ENCODE peak calls at places on chromosomes 16 and 17, in eight cellular contexts. V, X, F, T, Y, M, G and Q are unnamed samples.

GRCh38 chr17:3927628-3928010 is 11.4 kb upstream of the P2RX1 start:
- DNase-seq in V (no peak), X (no peak), F (no peak), T (no peak), Y (no peak), M (no peak), G (no peak), Q (no peak)

GRCh38 chr17:58703137-58703846 is 10.9 kb downstream of the RAD51C start:
- DNase-seq in V (no peak), X (peak; percentile 59), F (no peak), T (no peak), Y (no peak), M (no peak), G (no peak), Q (no peak)

GRCh38 chr17:27649929-27650328 is 18.9 kb downstream of the LGALS9 start:
- DNase-seq in V (no peak), X (no peak), F (no peak), T (no peak), Y (peak; percentile 30), M (no peak), G (peak; percentile 9), Q (no peak)

GRCh38 chr17:47280072-47280811 is 26.6 kb downstream of the ITGB3 start:
- DNase-seq in V (no peak), X (peak; percentile 50), F (no peak), T (no peak), Y (no peak), M (no peak), G (peak; percentile 94), Q (no peak)

GRCh38 chr17:67245694-67246397 is 850 bp upstream of the HELZ start:
- DNase-seq in V (peak; percentile 62), X (peak; percentile 35), F (peak; percentile 67), T (no peak), Y (peak; percentile 4), M (peak; percentile 94), G (peak; percentile 34), Q (peak; percentile 44)

GRCh38 chr17:42669705-42670198 is 7.0 kb downstream of the PLEKHH3 start:
- DNase-seq in V (no peak), X (no peak), F (no peak), T (no peak), Y (no peak), M (peak; percentile 62), G (no peak), Q (no peak)

GRCh38 chr16:888901-889570 is 81.7 kb downstream of the LMF1 start:
- DNase-seq in V (no peak), X (no peak), F (peak; percentile 23), T (no peak), Y (no peak), M (no peak), G (no peak), Q (no peak)

GRCh38 chr17:76442341-76443338 is 10.3 kb downstream of the UBE2O start:
- DNase-seq in V (no peak), X (no peak), F (no peak), T (no peak), Y (no peak), M (no peak), G (no peak), Q (no peak)

GRCh38 chr16:80931985-80932720 is 74.5 kb downstream of the CMC2 start:
- DNase-seq in V (peak; percentile 41), X (peak; percentile 72), F (peak; percentile 49), T (no peak), Y (peak; percentile 74), M (peak; percentile 74), G (peak; percentile 61), Q (peak; percentile 50)

GRCh38 chr16:57677622-57678369 is 9.7 kb downstream of the ADGRG3 start:
- DNase-seq in V (no peak), X (no peak), F (no peak), T (no peak), Y (peak; percentile 87), M (no peak), G (no peak), Q (peak; percentile 86)

GRCh38 chr17:62807812-62808575 is at the start of gene MARCHF10:
- DNase-seq in V (peak; percentile 16), X (no peak), F (no peak), T (no peak), Y (no peak), M (peak; percentile 75), G (peak; percentile 67), Q (peak; percentile 53)

GRCh38 chr17:35973333-35974260 is 7.7 kb downstream of the CCL16 start:
- DNase-seq in V (no peak), X (peak; percentile 36), F (no peak), T (no peak), Y (no peak), M (no peak), G (no peak), Q (peak; percentile 42)

GRCh38 chr17:28746611-28747045 is 2.8 kb downstream of the TRAF4 start:
- DNase-seq in V (peak; percentile 88), X (no peak), F (no peak), T (no peak), Y (no peak), M (peak; percentile 63), G (peak; percentile 88), Q (peak; percentile 92)

GRCh38 chr16:23670137-23670776 is 8.4 kb upstream of the PLK1 start:
- DNase-seq in V (no peak), X (peak; percentile 93), F (no peak), T (no peak), Y (no peak), M (no peak), G (no peak), Q (no peak)

GRCh38 chr16:69057400-69058378 is 47.8 kb upstream of the HAS3 start:
- DNase-seq in V (no peak), X (peak; percentile 94), F (no peak), T (peak; percentile 64), Y (peak; percentile 50), M (no peak), G (no peak), Q (peak; percentile 31)

GRCh38 chr17:50111687-50112655 is 16.8 kb downstream of the PDK2 start:
- DNase-seq in V (no peak), X (no peak), F (no peak), T (no peak), Y (no peak), M (no peak), G (peak; percentile 30), Q (peak; percentile 58)

GRCh38 chr16:30511509-30511908 is 14.9 kb downstream of the ZNF768 start:
- DNase-seq in V (no peak), X (no peak), F (no peak), T (no peak), Y (no peak), M (no peak), G (no peak), Q (no peak)

GRCh38 chr17:61597606-61598005 is 6.6 kb upstream of the NACA2 start:
- DNase-seq in V (no peak), X (no peak), F (no peak), T (no peak), Y (no peak), M (no peak), G (no peak), Q (no peak)

DNA sequence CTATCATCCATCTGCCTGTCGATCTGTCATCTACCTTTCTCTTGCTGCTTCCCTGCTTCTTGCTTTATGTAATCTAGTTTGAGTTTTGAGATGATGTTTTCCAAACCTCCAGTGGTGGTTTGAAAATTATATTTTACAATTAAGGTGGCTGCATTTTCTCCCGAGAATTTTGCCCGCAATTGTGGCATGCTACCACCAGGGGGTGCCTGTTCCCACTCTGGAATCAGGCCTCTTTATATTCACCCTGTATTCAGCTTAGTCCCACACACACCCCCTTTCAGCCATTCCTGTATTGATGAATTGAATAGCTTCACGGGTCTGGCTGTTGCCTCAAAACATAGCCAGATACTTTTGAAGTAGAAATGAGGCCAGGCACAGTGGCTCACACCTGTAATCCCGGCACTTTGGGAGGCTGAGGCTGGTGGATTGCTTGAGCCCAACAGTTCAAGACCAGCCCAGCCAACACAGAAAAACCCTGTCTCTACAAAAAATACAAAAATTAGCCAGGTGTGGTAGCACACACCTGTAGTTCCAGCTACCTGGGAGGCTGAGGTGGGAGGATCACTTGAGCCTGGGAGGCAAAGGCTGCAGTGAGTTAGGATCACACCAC is 3.2 kb downstream of the PRSS22 start:
- DNase-seq in V (no peak), X (no peak), F (no peak), T (no peak), Y (no peak), M (peak; percentile 71), G (no peak), Q (no peak)
- H3K27me3 ChIP-seq in V (peaks cover 68% of the 10 kb centered on the region), X (no peaks in the 10 kb centered on the region), F (no peaks in the 10 kb centered on the region), T (no peaks in the 10 kb centered on the region), Y (no peaks in the 10 kb centered on the region), M (peaks cover 16% of the 10 kb centered on the region), G (no peaks in the 10 kb centered on the region), Q (no peaks in the 10 kb centered on the region)

DNA sequence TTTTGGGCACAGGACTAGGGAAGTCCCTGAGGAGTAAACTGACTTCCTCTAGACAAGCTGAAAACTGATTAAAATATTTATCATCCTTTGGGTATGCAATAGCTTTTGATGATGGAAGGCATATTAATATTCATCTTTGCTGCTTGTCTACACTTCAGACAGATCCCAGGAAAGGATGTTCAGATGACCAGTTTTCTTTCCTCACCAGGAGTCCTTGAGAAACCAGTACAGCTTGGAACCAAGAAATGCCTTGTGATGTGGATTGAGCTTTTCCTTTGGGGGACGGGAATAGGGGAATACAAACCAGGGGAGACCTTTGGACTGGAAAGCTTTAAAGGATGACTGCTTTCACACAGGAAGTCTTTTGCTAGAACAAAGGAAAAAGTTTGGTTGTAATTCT is 195.5 kb downstream of the FTO start:
- DNase-seq in V (no peak), X (peak; percentile 7), F (no peak), T (no peak), Y (no peak), M (no peak), G (no peak), Q (no peak)
- H3K36me3 ChIP-seq in V (no peaks in the 10 kb centered on the region), X (no peaks in the 10 kb centered on the region), F (no peaks in the 10 kb centered on the region), T (no peaks in the 10 kb centered on the region), Y (no peaks in the 10 kb centered on the region), M (no peaks in the 10 kb centered on the region), G (no peaks in the 10 kb centered on the region), Q (peaks cover 1% of the 10 kb centered on the region)

GRCh38 chr17:57404807-57405485 is 148.6 kb downstream of the MSI2 start:
- DNase-seq in V (no peak), X (no peak), F (no peak), T (no peak), Y (no peak), M (no peak), G (no peak), Q (no peak)

GRCh38 chr17:57402691-57403090 is 146.4 kb downstream of the MSI2 start:
- DNase-seq in V (no peak), X (no peak), F (no peak), T (no peak), Y (no peak), M (no peak), G (no peak), Q (no peak)

GRCh38 chr17:57401556-57402488 is 145.5 kb downstream of the MSI2 start:
- DNase-seq in V (no peak), X (no peak), F (no peak), T (no peak), Y (no peak), M (peak; percentile 72), G (no peak), Q (no peak)

GRCh38 chr17:57404073-57404472 is 147.8 kb downstream of the MSI2 start:
- DNase-seq in V (no peak), X (no peak), F (no peak), T (peak; percentile 18), Y (no peak), M (no peak), G (no peak), Q (no peak)

GRCh38 chr17:57403241-57403640 is 146.9 kb downstream of the MSI2 start:
- DNase-seq in V (no peak), X (no peak), F (no peak), T (no peak), Y (no peak), M (no peak), G (no peak), Q (no peak)
- H3K27ac ChIP-seq in V (no peak overlapping the region), X (no peak overlapping the region), F (no peak overlapping the region), T (no peak overlapping the region), Y (no peak overlapping the region), M (no peak overlapping the region), G (no peak overlapping the region), Q (no peak overlapping the region)

GRCh38 chr17:30920683-30921543 is 832 bp upstream of the ADAP2 start:
- DNase-seq in V (no peak), X (peak; percentile 14), F (no peak), T (no peak), Y (no peak), M (no peak), G (no peak), Q (no peak)
- H3K27me3 ChIP-seq in V (peaks cover 55% of the 10 kb centered on the region), X (peaks cover 22% of the 10 kb centered on the region), F (peaks cover 6% of the 10 kb centered on the region), T (no peaks in the 10 kb centered on the region), Y (no peaks in the 10 kb centered on the region), M (peaks cover 46% of the 10 kb centered on the region), G (no peaks in the 10 kb centered on the region), Q (no peaks in the 10 kb centered on the region)